ENCODE peak calls at places on chromosomes 6 and 20, in four cellular contexts. V is GM12878, S is K562, M is HepG2. U is an unnamed sample. For H3K4me1, the result is how much of the 10 kb centered on the place peaks cover.

GRCh38 chr20:36497856-36498255 is 43.5 kb upstream of the MYL9 start:
- DNase-seq in S (no peak), V (no peak), M (no peak), U (no peak)

GRCh38 chr6:22149501-22150490 is 147.0 kb downstream of the PRL start:
- DNase-seq in M (no peak), V (no peak), S (no peak), U (peak)

GRCh38 chr6:151284012-151284411 is 44.2 kb downstream of the AKAP12 start:
- DNase-seq in V (no peak), M (no peak), S (no peak), U (no peak)

GRCh38 chr20:20014659-20015058 is 2.5 kb upstream of the NAA20 start:
- DNase-seq in V (no peak), S (no peak), M (no peak), U (no peak)

GRCh38 chr20:24781061-24781980 is 167.7 kb upstream of the CST7 start:
- DNase-seq in S (peak), M (peak), V (no peak), U (peak)

GRCh38 chr20:47482705-47483104 is 19.0 kb upstream of the NCOA3 start:
- DNase-seq in M (no peak), S (no peak), V (no peak), U (no peak)

GRCh38 chr6:186221-186965 is 105.9 kb upstream of the DUSP22 start:
- DNase-seq in S (no peak), M (peak), V (no peak), U (no peak)

GRCh38 chr20:25699914-25700313 is 3.3 kb upstream of the ZNF337 start:
- DNase-seq in V (no peak), S (no peak), M (no peak), U (no peak)

GRCh38 chr6:142925575-142926110 is 19.3 kb downstream of the HIVEP2 start:
- DNase-seq in V (no peak), M (peak), S (no peak), U (no peak)

GRCh38 chr20:63736893-63737689 is 627 bp downstream of the LIME1 start:
- DNase-seq in V (no peak), S (peak), M (no peak), U (peak)

GRCh38 chr6:77979204-77979603 is 326.4 kb downstream of the MEI4 start:
- DNase-seq in S (no peak), V (no peak), M (no peak), U (no peak)

GRCh38 chr20:1946762-1947534 is 46.9 kb downstream of the PDYN start:
- DNase-seq in S (no peak), V (no peak), M (peak), U (no peak)

GRCh38 chr6:151233731-151234130 is 6.0 kb upstream of the AKAP12 start:
- DNase-seq in V (no peak), M (no peak), S (peak), U (no peak)

GRCh38 chr6:43943781-43944250 is 173.8 kb downstream of the VEGFA start:
- DNase-seq in M (no peak), V (no peak), S (no peak), U (no peak)

GRCh38 chr6:87182321-87182720 is 27.0 kb downstream of the ZNF292 start:
- DNase-seq in V (peak), S (no peak), M (no peak), U (no peak)

GRCh38 chr20:38604873-38605303 is 3.3 kb downstream of the ARHGAP40 start:
- DNase-seq in S (no peak), M (peak), V (no peak), U (no peak)

GRCh38 chr20:44218441-44218840 is 7.9 kb upstream of the OSER1 start:
- DNase-seq in V (no peak), M (no peak), S (no peak), U (no peak)

GRCh38 chr6:45469708-45470107 is 92.0 kb upstream of the SUPT3H start:
- DNase-seq in M (no peak), S (no peak), V (no peak), U (no peak)

GRCh38 chr6:170210026-170210390 is 80.9 kb downstream of the DLL1 start:
- DNase-seq in V (no peak), S (no peak), M (no peak), U (peak)

GRCh38 chr6:106167105-106167814 is 81.1 kb downstream of the PRDM1 start:
- DNase-seq in S (no peak), M (no peak), V (peak), U (no peak)

GRCh38 chr6:135722679-135723078 is 128.8 kb upstream of the PDE7B start:
- DNase-seq in V (no peak), M (peak), S (no peak), U (no peak)

GRCh38 chr6:17919494-17919893 is 67.9 kb downstream of the KIF13A start:
- DNase-seq in S (no peak), M (no peak), V (no peak), U (no peak)

GRCh38 chr20:10239954-10240353 is 21.3 kb downstream of the SNAP25 start:
- DNase-seq in V (no peak), S (no peak), M (peak), U (no peak)

GRCh38 chr6:159961523-159961922 is 7.4 kb upstream of the IGF2R start:
- DNase-seq in M (no peak), V (no peak), S (no peak), U (no peak)

GRCh38 chr6:15479761-15480160 is 183.1 kb downstream of the DTNBP1 start:
- DNase-seq in M (no peak), V (no peak), S (no peak), U (no peak)

GRCh38 chr6:94130458-94130857 is 711.1 kb upstream of the EPHA7 start:
- DNase-seq in M (no peak), V (no peak), S (no peak), U (no peak)

GRCh38 chr6:156778615-156779205 is 1.5 kb downstream of the ARID1B start:
- DNase-seq in M (peak), S (peak), V (no peak), U (no peak)
- H3K4me1 ChIP-seq in M (under half), S (under half), V (under half), U (under half)

GRCh38 chr20:57651977-57652864 is 32.0 kb upstream of the ZBP1 start:
- DNase-seq in V (no peak), M (no peak), S (peak), U (peak)

GRCh38 chr20:57649617-57650015 is 29.4 kb upstream of the ZBP1 start:
- DNase-seq in V (no peak), M (no peak), S (no peak), U (no peak)

GRCh38 chr20:57648878-57649616 is 28.8 kb upstream of the ZBP1 start:
- DNase-seq in M (no peak), S (no peak), V (no peak), U (peak)

GRCh38 chr20:57650756-57651483 is 30.7 kb upstream of the ZBP1 start:
- DNase-seq in V (no peak), S (no peak), M (no peak), U (peak)

GRCh38 chr20:57650266-57650665 is 30.0 kb upstream of the ZBP1 start:
- DNase-seq in M (no peak), S (no peak), V (no peak), U (peak)
- TF ChIP-seq FOXM1 in M (no peak), S (no peak), V (no peak), U (no peak)

GRCh38 chr20:23754731-23755130 is 4.0 kb upstream of the CST1 start:
- DNase-seq in V (no peak), S (no peak), M (no peak), U (no peak)
- H3K27ac ChIP-seq in V (no peak), S (no peak), M (no peak), U (no peak)

DNA sequence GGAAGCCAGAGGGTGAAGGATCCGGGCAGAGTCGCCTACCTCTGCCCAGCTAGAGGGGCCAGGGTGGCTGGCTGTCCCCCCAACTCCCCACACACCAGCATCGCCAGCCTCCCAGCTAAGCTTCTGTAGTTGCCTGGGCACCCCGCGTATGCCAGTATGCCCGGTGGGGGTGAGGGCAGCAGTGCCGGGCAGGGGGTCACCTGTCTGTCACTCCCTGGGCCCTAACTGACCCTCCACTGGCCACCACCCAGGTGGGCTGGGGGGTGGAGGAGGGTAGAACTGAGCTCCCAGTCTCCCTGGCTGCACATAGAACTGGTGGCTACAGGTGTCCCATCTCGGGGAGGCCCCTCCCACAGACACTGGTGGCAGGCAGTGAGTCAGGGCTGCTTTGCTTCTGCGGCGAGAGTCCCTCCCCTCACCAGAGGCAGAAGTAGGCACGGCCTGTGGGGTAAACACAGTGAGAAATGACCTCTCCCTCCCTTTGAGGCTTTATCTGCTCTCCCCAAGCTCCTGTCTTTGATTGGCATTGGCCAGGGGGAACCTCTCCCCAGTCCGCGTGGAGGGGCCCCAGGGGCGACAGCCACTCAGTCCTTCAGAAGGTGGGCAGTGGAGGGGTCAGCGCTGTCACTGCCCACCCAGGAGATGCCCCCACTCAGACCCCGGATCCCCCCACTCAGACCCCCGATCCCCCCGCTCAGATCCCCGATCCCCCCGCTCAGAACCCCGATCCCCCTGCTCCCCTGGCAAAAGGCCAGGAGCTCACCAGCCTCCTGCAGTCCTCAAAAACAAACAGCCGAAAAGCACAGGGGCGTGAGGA is 2.5 kb downstream of the NTSR1 start:
- DNase-seq in V (no peak), S (peak), M (no peak), U (peak)
- H3K4me1 ChIP-seq in V (under half), S (under half), M (under half), U (under half)

DNA sequence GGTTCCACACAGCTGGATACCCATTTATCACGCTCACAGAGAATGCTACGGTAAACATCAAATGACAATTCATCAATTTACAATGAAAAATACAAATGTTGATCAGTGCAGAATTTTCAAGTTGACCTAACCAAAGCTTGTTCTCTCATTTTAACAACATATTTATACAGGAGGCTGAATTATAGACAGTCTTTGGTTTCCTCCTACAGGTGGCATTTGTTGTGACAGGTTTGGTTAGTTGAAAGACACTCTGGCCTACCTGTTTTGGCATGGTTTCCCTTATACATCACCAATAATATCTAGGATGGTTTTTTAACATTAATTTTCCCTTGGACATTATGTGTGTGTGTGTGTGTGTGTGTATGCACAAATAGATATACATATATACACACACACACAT is 642.5 kb upstream of the MMS22L start:
- DNase-seq in V (no peak), S (no peak), M (no peak), U (no peak)
- TF ChIP-seq FOXM1 in V (no peak), S (no peak), M (no peak), U (no peak)